ENCODE peak calls at places on chromosomes 7 and 10, in five cellular contexts. X is esophagus squamous epithelium, H is left ventricle myocardium inferior, N is uterus, W is heart right ventricle. E is an unnamed sample.

GRCh38 chr10:119449760-119450461 is 92.6 kb downstream of the RGS10 start:
- DNase-seq in X (no peak), H (no peak), N (peak; percentile 49), W (peak; percentile 58), E (no peak)

GRCh38 chr10:48934672-48935071 is 5.0 kb downstream of the LRRC18 start:
- DNase-seq in X (no peak), H (no peak), N (no peak), W (no peak), E (no peak)

GRCh38 chr10:37226524-37226923 is 101.1 kb downstream of the ANKRD30A start:
- DNase-seq in X (no peak), H (no peak), N (no peak), W (no peak), E (no peak)

GRCh38 chr7:141362580-141363435 is 188.4 kb upstream of the AGK start:
- DNase-seq in X (no peak), H (peak; percentile 18), N (no peak), W (no peak), E (no peak)

GRCh38 chr7:108311446-108312168 is 144.6 kb downstream of the NRCAM start:
- DNase-seq in X (no peak), H (no peak), N (no peak), W (no peak), E (no peak)

GRCh38 chr7:155007947-155008346 is 5.0 kb upstream of the PAXIP1 start:
- DNase-seq in X (no peak), H (no peak), N (no peak), W (no peak), E (no peak)

GRCh38 chr7:72007018-72007417 is 405.1 kb downstream of the CALN1 start:
- DNase-seq in X (no peak), H (no peak), N (no peak), W (no peak), E (no peak)

GRCh38 chr7:79982151-79982770 is 152.4 kb upstream of the GNAI1 start:
- DNase-seq in X (no peak), H (no peak), N (no peak), W (no peak), E (no peak)

GRCh38 chr7:20131776-20132175 is 85.4 kb downstream of the MACC1 start:
- DNase-seq in X (no peak), H (no peak), N (no peak), W (no peak), E (no peak)

GRCh38 chr10:91576096-91576545 is 56.8 kb downstream of the PPP1R3C start:
- DNase-seq in X (no peak), H (no peak), N (no peak), W (no peak), E (no peak)

GRCh38 chr10:20712766-20713165 is 184.3 kb downstream of the NEBL start:
- DNase-seq in X (no peak), H (no peak), N (no peak), W (no peak), E (no peak)

GRCh38 chr10:99872367-99873162 is 90.1 kb downstream of the ABCC2 start:
- DNase-seq in X (no peak), H (no peak), N (no peak), W (no peak), E (no peak)

GRCh38 chr10:92691042-92691590 is 1.4 kb downstream of the HHEX start:
- DNase-seq in X (no peak), H (peak; percentile 32), N (no peak), W (peak; percentile 30), E (peak; percentile 76)

GRCh38 chr7:154984601-154985188 is 18.2 kb downstream of the PAXIP1 start:
- DNase-seq in X (no peak), H (no peak), N (no peak), W (no peak), E (no peak)

GRCh38 chr7:130358471-130358870 is 13.9 kb downstream of the CPA5 start:
- DNase-seq in X (no peak), H (no peak), N (no peak), W (no peak), E (no peak)

GRCh38 chr7:1169409-1170368 is 9.7 kb upstream of the ZFAND2A start:
- DNase-seq in X (no peak), H (peak; percentile 84), N (peak; percentile 72), W (peak; percentile 88), E (peak; percentile 95)

GRCh38 chr10:98038333-98038732 is 7.9 kb upstream of the CRTAC1 start:
- DNase-seq in X (no peak), H (no peak), N (no peak), W (no peak), E (no peak)

GRCh38 chr10:117565068-117565467 is 22.5 kb downstream of the EMX2 start:
- DNase-seq in X (no peak), H (no peak), N (no peak), W (no peak), E (no peak)

GRCh38 chr10:132855889-132856288 is 69.9 kb upstream of the NKX6-2 start:
- DNase-seq in X (no peak), H (no peak), N (no peak), W (no peak), E (no peak)

GRCh38 chr10:30059209-30060107 is at the start of gene JCAD:
- DNase-seq in X (no peak), H (peak; percentile 87), N (peak; percentile 84), W (peak; percentile 85), E (peak; percentile 73)

GRCh38 chr7:1709281-1709680 is 39.2 kb downstream of the ELFN1 start:
- DNase-seq in X (no peak), H (no peak), N (no peak), W (no peak), E (peak; percentile 28)

GRCh38 chr10:91799580-91799975 is 1.4 kb downstream of the TNKS2 start:
- DNase-seq in X (no peak), H (no peak), N (no peak), W (no peak), E (no peak)

GRCh38 chr7:42014625-42015412 is 222.2 kb downstream of the GLI3 start:
- DNase-seq in X (no peak), H (no peak), N (no peak), W (no peak), E (no peak)

GRCh38 chr10:19638173-19638872 is 177.9 kb upstream of the PLXDC2 start:
- DNase-seq in X (no peak), H (no peak), N (no peak), W (no peak), E (peak; percentile 43)

GRCh38 chr7:17234398-17235021 is 63.9 kb upstream of the AHR start:
- DNase-seq in X (no peak), H (no peak), N (no peak), W (no peak), E (no peak)

GRCh38 chr10:100688201-100688600 is 57.2 kb upstream of the PAX2 start:
- DNase-seq in X (no peak), H (no peak), N (no peak), W (no peak), E (no peak)

GRCh38 chr10:17872191-17873091 is 63.3 kb downstream of the MRC1 start:
- DNase-seq in X (no peak), H (no peak), N (no peak), W (no peak), E (no peak)

GRCh38 chr7:14639801-14640200 is 262.8 kb downstream of the DGKB start:
- DNase-seq in X (no peak), H (no peak), N (no peak), W (no peak), E (no peak)

GRCh38 chr10:90458054-90458453 is 399.8 kb downstream of the HTR7 start:
- DNase-seq in X (no peak), H (no peak), N (no peak), W (no peak), E (no peak)

GRCh38 chr7:1742555-1743303 is 72.7 kb downstream of the ELFN1 start:
- DNase-seq in X (no peak), H (peak; percentile 70), N (peak; percentile 46), W (peak; percentile 74), E (no peak)

GRCh38 chr10:14838582-14839304 is 637 bp downstream of the HSPA14 start:
- DNase-seq in X (no peak), H (peak; percentile 29), N (no peak), W (peak; percentile 39), E (peak; percentile 46)

GRCh38 chr7:40749877-40750276 is 615.1 kb downstream of the SUGCT start:
- DNase-seq in X (no peak), H (no peak), N (no peak), W (no peak), E (no peak)

GRCh38 chr7:127874951-127875608 is 156.2 kb downstream of the LRRC4 start:
- DNase-seq in X (no peak), H (no peak), N (no peak), W (no peak), E (no peak)

GRCh38 chr7:55569269-55569663 is 3.0 kb downstream of the VOPP1 start:
- DNase-seq in X (no peak), H (no peak), N (no peak), W (no peak), E (no peak)
- H3K27ac ChIP-seq in X (no peak overlapping the region), H (peak overlapping the region; percentile 57), N (no peak overlapping the region), W (peak overlapping the region; percentile 6), E (no peak overlapping the region)

GRCh38 chr7:157033483-157034473 is 23.3 kb upstream of the MNX1 start:
- DNase-seq in X (no peak), H (no peak), N (no peak), W (no peak), E (no peak)

GRCh38 chr7:157037635-157038034 is 27.2 kb upstream of the MNX1 start:
- DNase-seq in X (no peak), H (no peak), N (no peak), W (no peak), E (no peak)

GRCh38 chr7:157037028-157037427 is 26.6 kb upstream of the MNX1 start:
- DNase-seq in X (no peak), H (no peak), N (no peak), W (no peak), E (no peak)

GRCh38 chr7:157035302-157035701 is 24.8 kb upstream of the MNX1 start:
- DNase-seq in X (no peak), H (no peak), N (no peak), W (no peak), E (no peak)

GRCh38 chr7:157035979-157036378 is 25.5 kb upstream of the MNX1 start:
- DNase-seq in X (no peak), H (no peak), N (no peak), W (no peak), E (no peak)
- H3K27ac ChIP-seq in X (no peak overlapping the region), H (no peak overlapping the region), N (no peak overlapping the region), W (no peak overlapping the region), E (no peak overlapping the region)

DNA sequence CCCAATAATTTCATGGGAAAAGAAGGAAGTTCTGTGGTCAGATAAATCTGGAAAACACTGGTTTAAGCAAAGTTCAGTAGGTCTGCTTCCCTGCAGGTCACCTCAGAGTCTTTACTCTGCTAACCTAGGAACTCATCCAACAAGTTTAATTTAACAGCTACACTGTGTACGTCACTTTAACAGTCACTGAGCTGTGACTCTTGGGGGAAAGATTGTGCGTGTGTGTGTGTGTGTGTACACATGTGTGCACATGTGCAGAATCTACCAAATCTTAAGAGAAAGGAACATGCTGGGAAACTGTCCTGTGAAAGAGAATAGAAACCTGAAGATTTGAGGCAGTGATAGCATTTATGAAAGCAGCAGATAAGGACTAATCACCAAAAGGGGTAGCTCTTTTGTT is 62.6 kb downstream of the IKZF1 start:
- DNase-seq in X (no peak), H (no peak), N (no peak), W (no peak), E (no peak)
- H3K27ac ChIP-seq in X (no peak overlapping the region), H (no peak overlapping the region), N (no peak overlapping the region), W (no peak overlapping the region), E (no peak overlapping the region)

DNA sequence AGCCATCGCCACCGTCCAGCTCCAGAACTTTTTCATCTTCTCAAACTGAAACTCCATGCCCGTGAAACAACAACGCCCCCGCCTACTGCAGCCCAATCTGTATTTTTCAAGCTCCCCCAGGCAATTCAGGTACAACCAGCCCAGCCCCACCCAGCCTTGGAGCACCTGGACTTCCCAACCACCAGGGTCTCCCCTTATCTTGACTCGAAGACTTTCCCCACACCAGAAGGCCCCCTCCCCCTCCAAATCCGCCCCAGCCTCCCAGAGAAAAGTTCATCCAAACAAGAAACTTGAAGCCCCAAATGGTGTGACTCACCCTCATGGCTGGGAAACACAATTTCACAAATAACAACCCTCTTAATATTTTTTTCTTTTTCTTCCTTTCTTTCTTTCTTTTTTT is 10.6 kb downstream of the ZCCHC24 start:
- DNase-seq in X (no peak), H (no peak), N (peak; percentile 66), W (no peak), E (no peak)
- H3K27ac ChIP-seq in X (peak overlapping the region; percentile 64), H (peak overlapping the region; percentile 90), N (peak overlapping the region; percentile 99), W (peak overlapping the region; percentile 94), E (peak overlapping the region; percentile 81)

E was measured in left lung.